ENCODE peak calls at places on chromosomes 6 and 20, in seven cellular contexts. X is progenitor cell of endocrine pancreas, T is GM20000, D is HCT116, J is fibroblast of the aortic adventitia, L is psoas muscle, S is B cell. E is an unnamed sample.
A peak's percentile ranks its signal among the peaks of the same experiment; 100 is the strongest.

GRCh38 chr6:151139524-151139923 is 100.2 kb upstream of the AKAP12 start:
- DNase-seq in X (no peak), T (no peak), D (no peak), J (no peak), L (no peak), S (no peak), E (no peak)

GRCh38 chr20:58215116-58215515 is 13.3 kb downstream of the ANKRD60 start:
- DNase-seq in X (no peak), T (no peak), D (no peak), J (no peak), L (no peak), S (no peak), E (no peak)

GRCh38 chr6:170446841-170447560 is 106.1 kb downstream of the PSMB1 start:
- DNase-seq in X (no peak), T (no peak), D (no peak), J (no peak), L (no peak), S (no peak), E (no peak)

GRCh38 chr6:147448775-147449174 is 59.7 kb upstream of the SAMD5 start:
- DNase-seq in X (no peak), T (no peak), D (no peak), J (no peak), L (no peak), S (no peak), E (no peak)

GRCh38 chr6:151388997-151389639 is 2.2 kb downstream of the ZBTB2 start:
- DNase-seq in X (no peak), T (no peak), D (no peak), J (no peak), L (no peak), S (no peak), E (no peak)

GRCh38 chr6:50102676-50103075 is 52.9 kb upstream of the DEFB112 start:
- DNase-seq in X (no peak), T (no peak), D (no peak), J (no peak), L (no peak), S (no peak), E (no peak)

GRCh38 chr6:24448396-24448795 is 41.0 kb downstream of the GPLD1 start:
- DNase-seq in X (no peak), T (no peak), D (no peak), J (no peak), L (no peak), S (no peak), E (no peak)

GRCh38 chr6:34334796-34335416 is 57.6 kb downstream of the NUDT3 start:
- DNase-seq in X (no peak), T (no peak), D (no peak), J (no peak), L (no peak), S (no peak), E (no peak)

DNA sequence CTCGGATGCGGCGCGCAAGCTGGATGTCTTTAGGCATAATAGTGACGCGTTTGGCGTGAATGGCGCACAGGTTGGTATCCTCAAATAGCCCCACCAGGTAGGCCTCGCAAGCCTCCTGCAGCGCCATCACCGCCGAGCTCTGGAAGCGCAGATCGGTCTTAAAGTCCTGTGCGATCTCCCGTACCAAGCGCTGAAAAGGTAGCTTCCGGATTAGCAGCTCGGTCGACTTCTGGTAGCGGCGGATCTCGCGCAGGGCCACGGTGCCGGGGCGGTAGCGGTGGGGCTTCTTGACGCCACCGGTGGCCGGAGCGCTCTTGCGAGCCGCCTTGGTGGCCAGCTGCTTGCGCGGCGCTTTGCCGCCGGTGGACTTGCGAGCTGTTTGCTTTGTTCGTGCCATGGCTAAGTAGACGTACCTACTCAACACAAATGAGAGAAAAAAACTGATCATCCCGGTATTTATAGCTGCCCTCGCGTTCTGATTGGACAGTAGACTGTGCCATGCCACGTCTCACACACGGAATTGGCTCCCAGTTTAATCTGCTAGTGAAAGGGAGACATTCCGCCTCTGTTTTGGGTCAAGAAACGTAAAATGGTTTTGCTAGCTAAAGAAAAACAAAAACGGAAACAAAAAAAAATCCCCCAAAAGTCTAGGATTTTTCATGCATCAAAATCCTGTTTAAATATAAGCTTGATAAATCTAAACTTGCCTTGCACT is 40.1 kb downstream of the OR2B2 start:
- DNase-seq in X (peak; percentile 76), T (peak; percentile 86), D (no peak), J (peak; percentile 99), L (peak; percentile 34), S (peak; percentile 93), E (peak; percentile 93)
- TF ChIP-seq CTCF in X (peak; percentile 48), T (no peak), D (no peak), J (no peak), L (no peak), S (peak; percentile 56), E (no peak)

DNA sequence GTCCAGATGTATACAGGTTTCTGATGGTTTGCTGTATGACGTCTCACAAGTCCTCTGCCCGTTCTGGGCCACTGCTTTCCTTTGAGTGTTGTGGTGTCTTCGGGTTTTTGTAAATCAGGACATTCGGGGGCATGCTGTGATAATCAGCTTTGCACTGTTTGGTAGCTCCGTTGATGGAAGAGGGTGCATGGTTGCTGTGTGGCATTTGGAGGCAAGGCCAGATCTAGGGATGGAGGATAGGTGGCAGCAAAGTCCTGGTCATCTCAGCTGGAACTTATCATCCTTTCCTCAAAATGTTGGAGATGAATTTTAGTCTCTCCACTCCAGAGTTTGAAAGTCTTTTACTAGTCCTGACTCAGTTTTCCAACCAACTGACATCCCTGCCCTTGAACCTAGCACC is 91.0 kb downstream of the SCP2D1 start:
- DNase-seq in X (no peak), T (no peak), D (peak; percentile 1), J (no peak), L (no peak), S (no peak), E (no peak)
- TF ChIP-seq CTCF in X (peak; percentile 19), T (no peak), D (peak; percentile 18), J (no peak), L (peak; percentile 34), S (no peak), E (no peak)

GRCh38 chr6:166770216-166771116 is 143.4 kb upstream of the RPS6KA2 start:
- DNase-seq in X (no peak), T (no peak), D (no peak), J (no peak), L (no peak), S (no peak), E (no peak)
- TF ChIP-seq CTCF in X (peak; percentile 35), T (no peak), D (peak; percentile 20), J (peak; percentile 38), L (no peak), S (no peak), E (peak; percentile 16)

GRCh38 chr20:10906830-10907229 is 233.0 kb upstream of the JAG1 start:
- DNase-seq in X (no peak), T (no peak), D (no peak), J (peak; percentile 39), L (no peak), S (no peak), E (no peak)

GRCh38 chr20:10916312-10916711 is 242.5 kb upstream of the JAG1 start:
- DNase-seq in X (no peak), T (no peak), D (no peak), J (peak; percentile 41), L (no peak), S (no peak), E (no peak)

GRCh38 chr20:10909803-10910202 is 236.0 kb upstream of the JAG1 start:
- DNase-seq in X (no peak), T (no peak), D (no peak), J (no peak), L (no peak), S (no peak), E (no peak)

GRCh38 chr20:10915815-10916214 is 242.0 kb upstream of the JAG1 start:
- DNase-seq in X (no peak), T (no peak), D (no peak), J (no peak), L (no peak), S (no peak), E (no peak)

DNA sequence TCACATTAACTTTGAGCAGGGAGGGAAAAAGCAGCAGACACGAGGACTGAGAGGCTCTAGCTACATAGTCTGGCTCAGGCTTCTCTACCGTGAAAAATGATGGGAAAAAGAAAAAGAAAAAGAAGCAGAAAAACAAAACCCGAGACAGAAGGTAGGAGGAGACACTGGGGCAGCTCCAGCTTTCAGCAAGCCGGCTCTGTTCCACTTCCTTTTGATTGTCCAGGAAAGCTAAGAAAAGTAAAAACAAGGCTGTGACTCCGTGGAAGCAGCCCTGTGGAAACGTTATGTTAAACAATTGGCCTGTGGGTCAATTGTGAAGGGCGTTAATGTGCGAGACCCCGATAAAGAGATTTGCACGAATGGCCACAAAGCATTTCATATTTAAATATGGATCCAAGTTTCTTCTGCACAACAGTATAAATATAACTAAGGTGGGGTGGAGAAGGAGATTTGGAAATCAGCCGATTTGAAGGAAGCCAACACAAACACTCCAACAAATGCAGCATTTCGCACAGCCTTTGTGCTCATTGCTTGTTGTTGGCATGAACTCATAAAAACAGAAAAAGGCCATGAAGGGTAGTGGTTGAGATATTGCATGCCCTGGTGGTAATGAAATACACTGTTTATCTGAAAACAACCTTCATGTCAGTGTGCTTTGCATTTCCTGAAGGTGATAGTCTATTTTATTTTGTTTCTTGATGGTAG is 236.9 kb upstream of the JAG1 start:
- DNase-seq in X (no peak), T (no peak), D (no peak), J (peak; percentile 89), L (no peak), S (no peak), E (no peak)
- TF ChIP-seq CTCF in X (no peak), T (no peak), D (no peak), J (peak; percentile 62), L (no peak), S (no peak), E (no peak)

E was measured in AG09319.